ENCODE peak calls at places on chromosomes 6 and 20, in four cellular contexts. One of them, this sample, is unnamed.
A peak's percentile ranks its signal among the peaks of the same experiment; 100 is the strongest.

GRCh38 chr20:56634307-56634706 is 5.2 kb downstream of the TFAP2C start:
- DNase-seq in stomach: no peak
- DNase-seq in fibroblast of the aortic adventitia: no peak
- DNase-seq in naive thymus-derived CD4-positive, alpha-beta T cell: no peak
- DNase-seq in this sample: no peak

GRCh38 chr20:40813708-40814327 is 124.8 kb upstream of the MAFB start:
- DNase-seq in stomach: no peak
- DNase-seq in fibroblast of the aortic adventitia: no peak
- DNase-seq in naive thymus-derived CD4-positive, alpha-beta T cell: no peak
- DNase-seq in this sample: no peak

GRCh38 chr20:3697588-3698235 is 14.7 kb downstream of the SIGLEC1 start:
- DNase-seq in stomach: no peak
- DNase-seq in fibroblast of the aortic adventitia: no peak
- DNase-seq in naive thymus-derived CD4-positive, alpha-beta T cell: no peak
- DNase-seq in this sample: no peak

GRCh38 chr6:44001318-44001868 is 125.9 kb downstream of the MRPL14 start:
- DNase-seq in stomach: no peak
- DNase-seq in fibroblast of the aortic adventitia: no peak
- DNase-seq in naive thymus-derived CD4-positive, alpha-beta T cell: no peak
- DNase-seq in this sample: no peak

GRCh38 chr6:123770247-123770949 is 33.3 kb upstream of the NKAIN2 start:
- DNase-seq in stomach: no peak
- DNase-seq in fibroblast of the aortic adventitia: peak; percentile 36
- DNase-seq in naive thymus-derived CD4-positive, alpha-beta T cell: no peak
- DNase-seq in this sample: no peak

GRCh38 chr6:73116330-73116729 is 109.0 kb downstream of the KHDC1L start:
- DNase-seq in stomach: no peak
- DNase-seq in fibroblast of the aortic adventitia: no peak
- DNase-seq in naive thymus-derived CD4-positive, alpha-beta T cell: no peak
- DNase-seq in this sample: no peak

GRCh38 chr6:31634969-31635575 is 14.6 kb downstream of the PRRC2A start:
- DNase-seq in stomach: no peak
- DNase-seq in fibroblast of the aortic adventitia: no peak
- DNase-seq in naive thymus-derived CD4-positive, alpha-beta T cell: no peak
- DNase-seq in this sample: no peak

GRCh38 chr20:33372993-33373441 is 28.3 kb downstream of the CDK5RAP1 start:
- DNase-seq in stomach: no peak
- DNase-seq in fibroblast of the aortic adventitia: peak; percentile 11
- DNase-seq in naive thymus-derived CD4-positive, alpha-beta T cell: no peak
- DNase-seq in this sample: no peak

GRCh38 chr20:32964575-32964974 is 39.7 kb downstream of the SUN5 start:
- DNase-seq in stomach: no peak
- DNase-seq in fibroblast of the aortic adventitia: no peak
- DNase-seq in naive thymus-derived CD4-positive, alpha-beta T cell: no peak
- DNase-seq in this sample: no peak

GRCh38 chr6:108735991-108736345 is 112.3 kb upstream of the ARMC2 start:
- DNase-seq in stomach: peak; percentile 39
- DNase-seq in fibroblast of the aortic adventitia: no peak
- DNase-seq in naive thymus-derived CD4-positive, alpha-beta T cell: no peak
- DNase-seq in this sample: no peak

GRCh38 chr6:136921936-136922679 is at the start of gene SLC35D3:
- DNase-seq in stomach: no peak
- DNase-seq in fibroblast of the aortic adventitia: no peak
- DNase-seq in naive thymus-derived CD4-positive, alpha-beta T cell: peak; percentile 13
- DNase-seq in this sample: no peak

GRCh38 chr6:136923116-136923953 is 1.2 kb downstream of the SLC35D3 start:
- DNase-seq in stomach: no peak
- DNase-seq in fibroblast of the aortic adventitia: no peak
- DNase-seq in naive thymus-derived CD4-positive, alpha-beta T cell: no peak
- DNase-seq in this sample: no peak

GRCh38 chr6:136923954-136924291 is 1.8 kb downstream of the SLC35D3 start:
- DNase-seq in stomach: no peak
- DNase-seq in fibroblast of the aortic adventitia: no peak
- DNase-seq in naive thymus-derived CD4-positive, alpha-beta T cell: no peak
- DNase-seq in this sample: no peak

GRCh38 chr6:136921521-136921935 is 573 bp upstream of the SLC35D3 start:
- DNase-seq in stomach: no peak
- DNase-seq in fibroblast of the aortic adventitia: no peak
- DNase-seq in naive thymus-derived CD4-positive, alpha-beta T cell: no peak
- DNase-seq in this sample: no peak

DNA sequence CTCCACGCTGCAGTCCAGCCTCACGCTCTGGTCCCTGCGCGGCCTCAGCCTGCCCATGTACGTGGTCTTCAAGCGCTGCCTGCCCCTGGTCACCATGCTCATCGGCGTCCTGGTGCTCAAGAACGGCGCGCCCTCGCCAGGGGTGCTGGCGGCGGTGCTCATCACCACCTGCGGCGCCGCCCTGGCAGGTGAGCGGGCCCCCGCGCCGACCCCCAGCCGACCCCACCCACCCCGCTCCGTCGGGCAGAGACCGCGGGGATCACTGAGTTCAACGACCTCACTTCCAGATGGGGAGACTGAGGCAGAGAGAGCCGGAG is 537 bp downstream of the SLC35D3 start:
- DNase-seq in stomach: no peak
- DNase-seq in fibroblast of the aortic adventitia: no peak
- DNase-seq in naive thymus-derived CD4-positive, alpha-beta T cell: no peak
- DNase-seq in this sample: no peak
- H3K4me3 ChIP-seq in stomach: peak overlapping the region; percentile 64
- H3K4me3 ChIP-seq in fibroblast of the aortic adventitia: peak overlapping the region; percentile 56
- H3K4me3 ChIP-seq in naive thymus-derived CD4-positive, alpha-beta T cell: peak overlapping the region; percentile 13
- H3K4me3 ChIP-seq in this sample: peak overlapping the region; percentile 46

GRCh38 chr6:111258615-111259088 is 171.3 kb downstream of the SLC16A10 start:
- DNase-seq in stomach: no peak
- DNase-seq in fibroblast of the aortic adventitia: no peak
- DNase-seq in naive thymus-derived CD4-positive, alpha-beta T cell: no peak
- DNase-seq in this sample: no peak

GRCh38 chr6:111256646-111257045 is 169.3 kb downstream of the SLC16A10 start:
- DNase-seq in stomach: no peak
- DNase-seq in fibroblast of the aortic adventitia: peak; percentile 53
- DNase-seq in naive thymus-derived CD4-positive, alpha-beta T cell: no peak
- DNase-seq in this sample: no peak

GRCh38 chr6:111259089-111259831 is 172.0 kb downstream of the SLC16A10 start:
- DNase-seq in stomach: peak; percentile 100
- DNase-seq in fibroblast of the aortic adventitia: peak; percentile 100
- DNase-seq in naive thymus-derived CD4-positive, alpha-beta T cell: peak; percentile 99
- DNase-seq in this sample: peak; percentile 98

GRCh38 chr6:111263837-111264236 is 176.5 kb downstream of the SLC16A10 start:
- DNase-seq in stomach: no peak
- DNase-seq in fibroblast of the aortic adventitia: peak; percentile 61
- DNase-seq in naive thymus-derived CD4-positive, alpha-beta T cell: no peak
- DNase-seq in this sample: no peak

DNA sequence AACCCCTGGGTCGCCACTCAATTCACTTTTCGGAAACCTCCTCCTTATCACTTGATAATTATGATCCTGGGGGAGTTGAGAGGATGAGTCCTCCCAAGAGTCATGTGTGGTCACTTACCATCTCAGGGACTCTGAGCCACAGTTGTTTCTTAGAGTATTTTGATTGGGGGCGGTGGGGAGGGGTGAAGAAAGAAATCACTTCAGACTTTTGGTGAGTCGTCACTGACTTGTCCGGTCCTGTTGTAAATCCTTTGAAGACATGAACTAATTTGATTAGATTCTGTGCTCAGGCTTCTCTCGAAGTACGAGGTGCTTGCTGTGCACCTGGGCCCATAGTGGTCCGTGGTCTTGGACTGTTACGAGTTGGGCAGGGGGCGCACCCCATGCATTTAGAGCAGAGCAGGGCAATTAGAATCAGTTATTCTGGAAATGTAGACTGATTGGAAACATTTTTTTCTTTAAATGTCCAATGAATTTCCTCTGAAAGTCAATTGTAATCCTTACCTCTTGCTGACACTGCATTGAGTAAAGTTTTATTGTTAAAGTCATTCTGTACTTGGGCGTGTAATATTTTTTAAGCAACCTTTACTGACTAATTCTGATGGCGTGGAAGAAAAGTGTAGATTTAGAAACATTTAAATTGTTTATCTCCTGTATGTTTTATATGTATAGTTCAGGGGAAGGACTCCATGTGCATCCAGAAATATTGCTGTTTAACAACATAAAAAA is 173.4 kb downstream of the SLC16A10 start:
- DNase-seq in stomach: no peak
- DNase-seq in fibroblast of the aortic adventitia: no peak
- DNase-seq in naive thymus-derived CD4-positive, alpha-beta T cell: no peak
- DNase-seq in this sample: no peak
- H3K4me3 ChIP-seq in stomach: peak overlapping the region; percentile 88
- H3K4me3 ChIP-seq in fibroblast of the aortic adventitia: peak overlapping the region; percentile 60
- H3K4me3 ChIP-seq in naive thymus-derived CD4-positive, alpha-beta T cell: no peak overlapping the region
- H3K4me3 ChIP-seq in this sample: no peak overlapping the region

DNA sequence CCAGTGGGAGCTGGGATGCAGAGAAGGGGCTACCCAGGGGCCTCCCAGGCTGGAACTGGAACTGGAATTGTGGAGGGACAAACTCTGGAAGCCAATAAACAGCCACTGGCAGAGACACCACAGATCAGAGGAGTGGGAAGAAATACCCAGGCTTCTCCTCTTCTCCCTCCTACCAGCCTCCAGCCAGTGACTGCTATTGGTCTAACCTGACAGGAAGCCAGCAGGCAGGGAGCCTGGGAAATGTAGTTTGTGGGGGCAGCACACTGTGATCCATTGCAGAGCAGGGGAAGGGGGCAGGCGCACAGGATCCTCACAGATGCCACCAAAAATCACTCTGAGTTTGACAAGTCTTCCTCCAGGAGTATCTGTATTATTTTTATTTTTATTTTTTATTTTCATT is 12.1 kb upstream of the MLN start:
- DNase-seq in stomach: no peak
- DNase-seq in fibroblast of the aortic adventitia: no peak
- DNase-seq in naive thymus-derived CD4-positive, alpha-beta T cell: no peak
- DNase-seq in this sample: no peak
- H3K4me3 ChIP-seq in stomach: no peak overlapping the region
- H3K4me3 ChIP-seq in fibroblast of the aortic adventitia: no peak overlapping the region
- H3K4me3 ChIP-seq in naive thymus-derived CD4-positive, alpha-beta T cell: no peak overlapping the region
- H3K4me3 ChIP-seq in this sample: no peak overlapping the region

GRCh38 chr20:63846938-63847373 is 14.3 kb upstream of the ABHD16B start:
- DNase-seq in stomach: no peak
- DNase-seq in fibroblast of the aortic adventitia: no peak
- DNase-seq in naive thymus-derived CD4-positive, alpha-beta T cell: no peak
- DNase-seq in this sample: no peak
- H3K4me3 ChIP-seq in stomach: no peak overlapping the region
- H3K4me3 ChIP-seq in fibroblast of the aortic adventitia: no peak overlapping the region
- H3K4me3 ChIP-seq in naive thymus-derived CD4-positive, alpha-beta T cell: no peak overlapping the region
- H3K4me3 ChIP-seq in this sample: no peak overlapping the region

DNA sequence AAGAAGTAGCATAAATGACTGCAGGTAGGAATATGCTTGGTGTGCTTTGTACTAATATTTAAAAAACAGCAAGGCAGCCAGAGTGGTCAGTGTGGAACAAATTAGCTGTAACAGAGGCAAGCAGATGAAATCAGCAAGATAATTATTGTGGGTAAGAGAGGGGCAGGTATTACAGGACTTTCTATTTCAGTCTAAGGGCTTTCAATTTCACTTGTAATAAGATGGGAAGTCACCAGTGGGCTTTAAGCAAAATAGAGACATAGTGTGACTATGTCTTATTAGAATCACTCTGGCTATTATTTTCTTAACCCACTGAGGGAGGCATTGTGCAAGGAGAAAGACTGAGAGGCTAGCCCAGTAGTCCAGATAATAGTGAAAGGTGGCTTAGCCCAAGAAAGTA is 1136.3 kb downstream of the HACE1 start:
- DNase-seq in stomach: no peak
- DNase-seq in fibroblast of the aortic adventitia: no peak
- DNase-seq in naive thymus-derived CD4-positive, alpha-beta T cell: no peak
- DNase-seq in this sample: no peak
- H3K4me3 ChIP-seq in stomach: no peak overlapping the region
- H3K4me3 ChIP-seq in fibroblast of the aortic adventitia: no peak overlapping the region
- H3K4me3 ChIP-seq in naive thymus-derived CD4-positive, alpha-beta T cell: no peak overlapping the region
- H3K4me3 ChIP-seq in this sample: no peak overlapping the region

GRCh38 chr6:38432479-38432878 is 207.2 kb downstream of the BTBD9 start:
- DNase-seq in stomach: no peak
- DNase-seq in fibroblast of the aortic adventitia: peak; percentile 20
- DNase-seq in naive thymus-derived CD4-positive, alpha-beta T cell: no peak
- DNase-seq in this sample: no peak

GRCh38 chr6:38423746-38424145 is 216.0 kb downstream of the BTBD9 start:
- DNase-seq in stomach: no peak
- DNase-seq in fibroblast of the aortic adventitia: no peak
- DNase-seq in naive thymus-derived CD4-positive, alpha-beta T cell: no peak
- DNase-seq in this sample: no peak

GRCh38 chr6:38432079-38432478 is 207.7 kb downstream of the BTBD9 start:
- DNase-seq in stomach: no peak
- DNase-seq in fibroblast of the aortic adventitia: no peak
- DNase-seq in naive thymus-derived CD4-positive, alpha-beta T cell: no peak
- DNase-seq in this sample: no peak

GRCh38 chr6:38427492-38428210 is 212.1 kb downstream of the BTBD9 start:
- DNase-seq in stomach: no peak
- DNase-seq in fibroblast of the aortic adventitia: no peak
- DNase-seq in naive thymus-derived CD4-positive, alpha-beta T cell: no peak
- DNase-seq in this sample: no peak
- H3K4me3 ChIP-seq in stomach: no peak overlapping the region
- H3K4me3 ChIP-seq in fibroblast of the aortic adventitia: no peak overlapping the region
- H3K4me3 ChIP-seq in naive thymus-derived CD4-positive, alpha-beta T cell: no peak overlapping the region
- H3K4me3 ChIP-seq in this sample: no peak overlapping the region

DNA sequence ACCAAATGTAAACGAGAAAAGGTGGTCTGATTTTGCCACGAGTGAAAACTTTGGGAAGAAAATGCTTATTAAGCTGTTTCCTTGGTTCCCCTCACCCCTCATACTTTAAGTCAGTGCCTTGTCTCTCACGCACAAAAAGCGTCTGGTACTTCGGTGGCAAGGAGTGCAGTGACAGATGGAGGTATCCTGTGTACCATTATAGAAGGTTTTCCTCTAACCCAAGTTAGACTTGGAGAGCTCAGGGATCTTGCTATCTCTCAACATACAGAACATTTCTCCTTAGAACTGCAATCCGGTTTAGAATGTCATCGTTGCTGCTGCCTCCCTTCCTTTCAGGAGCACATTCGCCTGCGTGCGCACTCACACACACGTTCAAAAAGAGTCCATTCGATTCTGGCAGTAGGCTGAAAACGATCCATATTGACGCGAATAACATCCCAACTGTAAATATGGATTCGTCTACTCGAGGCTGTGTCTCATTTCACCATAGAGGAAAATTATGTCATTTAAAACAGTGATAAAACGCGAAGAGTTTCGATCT is 1.1 kb upstream of the MARCKS start:
- DNase-seq in stomach: peak; percentile 29
- DNase-seq in fibroblast of the aortic adventitia: peak; percentile 68
- DNase-seq in naive thymus-derived CD4-positive, alpha-beta T cell: no peak
- DNase-seq in this sample: no peak
- H3K4me3 ChIP-seq in stomach: peak overlapping the region; percentile 73
- H3K4me3 ChIP-seq in fibroblast of the aortic adventitia: peak overlapping the region; percentile 97
- H3K4me3 ChIP-seq in naive thymus-derived CD4-positive, alpha-beta T cell: peak overlapping the region; percentile 64
- H3K4me3 ChIP-seq in this sample: no peak overlapping the region

GRCh38 chr20:49814057-49814675 is 1.5 kb downstream of the SLC9A8 start:
- DNase-seq in stomach: no peak
- DNase-seq in fibroblast of the aortic adventitia: no peak
- DNase-seq in naive thymus-derived CD4-positive, alpha-beta T cell: no peak
- DNase-seq in this sample: no peak
- H3K4me3 ChIP-seq in stomach: peak overlapping the region; percentile 63
- H3K4me3 ChIP-seq in fibroblast of the aortic adventitia: no peak overlapping the region
- H3K4me3 ChIP-seq in naive thymus-derived CD4-positive, alpha-beta T cell: peak overlapping the region; percentile 81
- H3K4me3 ChIP-seq in this sample: peak overlapping the region; percentile 74

GRCh38 chr20:62405981-62406513 is 1.0 kb downstream of the CABLES2 start:
- DNase-seq in stomach: no peak
- DNase-seq in fibroblast of the aortic adventitia: no peak
- DNase-seq in naive thymus-derived CD4-positive, alpha-beta T cell: no peak
- DNase-seq in this sample: no peak
- H3K4me3 ChIP-seq in stomach: peak overlapping the region; percentile 78
- H3K4me3 ChIP-seq in fibroblast of the aortic adventitia: peak overlapping the region; percentile 75
- H3K4me3 ChIP-seq in naive thymus-derived CD4-positive, alpha-beta T cell: peak overlapping the region; percentile 57
- H3K4me3 ChIP-seq in this sample: peak overlapping the region; percentile 81